ENCODE peak calls at places on chromosome 3, in four cellular contexts. X, U, C and W are unnamed samples. For H3K9me3, the result is how much of the 10 kb centered on the place peaks cover.

GRCh38 chr3:124620600-124621063 is 109.6 kb upstream of the UMPS start:
- DNase-seq in U (no peak), C (no peak), X (no peak), W (peak)

GRCh38 chr3:46952813-46953212 is 23.7 kb downstream of the CCDC12 start:
- DNase-seq in U (no peak), C (no peak), X (no peak), W (no peak)

GRCh38 chr3:187242435-187242834 is 45.1 kb downstream of the RTP1 start:
- DNase-seq in X (no peak), C (no peak), U (no peak), W (no peak)

GRCh38 chr3:159732172-159733111 is 256.2 kb upstream of the IL12A start:
- DNase-seq in X (no peak), U (no peak), C (peak), W (no peak)

GRCh38 chr3:155018621-155019330 is 61.3 kb upstream of the MME start:
- DNase-seq in C (no peak), U (no peak), X (no peak), W (no peak)

GRCh38 chr3:54633444-54634121 is 294.3 kb downstream of the LRTM1 start:
- DNase-seq in C (no peak), U (no peak), X (no peak), W (no peak)

GRCh38 chr3:188284455-188285212 is 130.7 kb downstream of the LPP start:
- DNase-seq in U (no peak), C (no peak), X (no peak), W (no peak)

GRCh38 chr3:44862221-44862637 is 517 bp downstream of the TMEM42 start:
- DNase-seq in X (no peak), C (no peak), U (no peak), W (no peak)

GRCh38 chr3:172261053-172261452 is 187.2 kb downstream of the GHSR start:
- DNase-seq in X (no peak), U (no peak), C (no peak), W (no peak)

GRCh38 chr3:49333091-49333490 is 6.8 kb downstream of the USP4 start:
- DNase-seq in C (no peak), X (no peak), U (no peak), W (no peak)

DNA sequence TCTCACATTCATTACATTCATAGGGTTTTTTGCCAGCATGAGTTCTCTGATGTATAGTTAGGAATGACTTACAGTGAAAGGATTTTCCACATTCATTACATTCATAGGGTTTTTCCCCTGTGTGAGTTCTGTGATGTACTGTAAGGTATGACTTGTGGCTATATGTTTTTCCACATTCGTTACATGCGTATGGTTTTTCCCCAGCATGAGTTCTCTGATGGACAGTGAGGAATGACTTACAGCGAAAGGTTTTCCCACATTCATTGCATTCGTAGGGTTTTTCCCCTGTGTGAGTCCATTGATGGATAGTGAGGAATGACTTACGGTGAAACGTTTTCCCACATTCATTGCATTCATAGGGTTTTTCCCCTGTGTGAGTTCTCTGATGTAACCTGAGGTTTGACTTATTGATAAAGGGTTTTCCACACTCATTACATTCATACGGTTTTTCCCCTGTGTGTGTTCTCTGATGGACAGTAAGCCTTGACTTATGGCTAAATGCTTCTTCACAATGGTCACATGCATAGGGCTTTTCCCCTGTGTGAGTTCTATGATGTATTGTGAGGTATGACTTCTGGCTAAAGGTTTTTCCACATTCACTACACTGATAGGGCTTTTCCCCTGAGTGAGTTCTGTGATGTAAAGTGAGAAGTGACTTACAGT is 47.4 kb downstream of the ZNF717 start:
- DNase-seq in U (no peak), X (no peak), C (no peak), W (no peak)
- TF ChIP-seq CTCF in U (no peak), X (no peak), C (no peak), W (no peak)

GRCh38 chr3:364287-364686 is 167.7 kb downstream of the CHL1 start:
- DNase-seq in C (no peak), X (no peak), U (no peak), W (no peak)
- H3K9me3 ChIP-seq in C (under half), X (under half), U (under half), W (under half)

DNA sequence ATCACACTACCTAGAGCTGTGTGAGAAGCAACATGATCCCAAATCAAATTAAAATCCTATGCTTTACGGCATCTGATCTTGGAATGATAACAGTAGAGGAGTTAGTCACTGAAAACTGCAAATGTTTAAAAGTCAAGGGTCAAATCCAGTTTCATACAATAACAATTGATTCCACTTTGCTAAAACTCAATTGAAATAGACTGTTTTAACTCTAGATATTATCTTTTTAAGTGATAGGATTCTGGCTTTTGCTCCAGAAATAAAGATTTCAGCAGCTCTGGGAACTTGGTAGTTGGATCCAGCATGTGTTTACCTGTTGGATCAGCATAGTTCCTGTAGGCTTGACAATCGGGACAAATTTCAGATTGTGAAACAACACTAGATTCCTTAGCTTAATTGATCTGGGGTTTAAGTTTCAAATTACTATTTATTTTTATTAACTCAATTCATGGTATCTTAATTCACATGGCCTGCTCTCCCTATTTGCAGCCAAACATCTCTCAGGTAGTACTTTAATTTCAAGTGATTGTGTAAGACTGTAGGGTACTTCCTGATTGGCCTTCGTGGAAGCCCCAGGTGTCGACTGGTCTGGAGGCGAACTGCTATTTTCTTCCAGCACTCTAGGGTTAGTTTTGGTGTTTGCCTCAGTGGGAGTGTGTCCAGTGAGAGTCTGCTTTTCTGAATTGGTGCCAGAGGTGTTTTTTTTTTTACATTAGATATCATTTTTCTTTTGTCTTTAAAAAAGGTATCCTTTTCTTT is 16.6 kb downstream of the NFKBIZ start:
- DNase-seq in X (no peak), U (no peak), C (no peak), W (no peak)
- TF ChIP-seq CTCF in X (no peak), U (no peak), C (no peak), W (no peak)

DNA sequence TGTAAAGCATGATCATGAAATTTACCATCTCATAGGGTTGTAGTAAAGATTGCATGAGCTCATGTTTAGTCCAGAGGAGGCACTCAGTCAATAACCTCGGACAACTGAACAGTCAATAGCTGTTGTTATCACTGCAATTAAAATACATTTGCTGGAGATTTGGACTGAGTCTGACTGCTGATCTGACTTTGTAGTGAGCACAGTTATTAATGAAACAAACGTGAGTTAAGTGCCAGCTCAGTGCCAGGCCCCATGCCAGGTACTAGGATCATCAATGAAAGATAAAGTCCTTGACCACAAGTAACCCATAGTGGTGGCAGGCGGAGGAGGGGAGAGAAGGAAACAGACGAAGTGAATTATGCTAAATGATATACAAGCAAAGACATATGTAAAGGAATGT is 43.7 kb upstream of the PRICKLE2 start:
- DNase-seq in C (no peak), U (no peak), X (no peak), W (peak)
- H3K9me3 ChIP-seq in C (under half), U (under half), X (under half), W (under half)